ENCODE peak calls at places on chromosomes 16 and 17, in nine cellular contexts. One of them, this sample, is unnamed.

GRCh38 chr16:57134982-57135381 is 42.6 kb downstream of the CPNE2 start:
- DNase-seq in Calu3: no peak
- DNase-seq in cardiac muscle cell: no peak
- DNase-seq in AG09319: no peak
- DNase-seq in astrocyte of the spinal cord: no peak
- DNase-seq in AG04449: no peak
- DNase-seq in brain microvascular endothelial cell: no peak
- DNase-seq in AG10803: no peak
- DNase-seq in PC-9: no peak
- DNase-seq in this sample: no peak

GRCh38 chr16:12920739-12921138 is 19.3 kb downstream of the SHISA9 start:
- DNase-seq in Calu3: no peak
- DNase-seq in cardiac muscle cell: no peak
- DNase-seq in AG09319: no peak
- DNase-seq in astrocyte of the spinal cord: no peak
- DNase-seq in AG04449: no peak
- DNase-seq in brain microvascular endothelial cell: no peak
- DNase-seq in AG10803: no peak
- DNase-seq in PC-9: no peak
- DNase-seq in this sample: no peak

GRCh38 chr16:77993586-77993985 is 28.8 kb upstream of the CLEC3A start:
- DNase-seq in Calu3: no peak
- DNase-seq in cardiac muscle cell: no peak
- DNase-seq in AG09319: no peak
- DNase-seq in astrocyte of the spinal cord: peak; percentile 56
- DNase-seq in AG04449: no peak
- DNase-seq in brain microvascular endothelial cell: no peak
- DNase-seq in AG10803: peak; percentile 30
- DNase-seq in PC-9: no peak
- DNase-seq in this sample: no peak

GRCh38 chr16:75116081-75116910 is at the start of gene LDHD:
- DNase-seq in Calu3: peak; percentile 89
- DNase-seq in cardiac muscle cell: peak; percentile 57
- DNase-seq in AG09319: no peak
- DNase-seq in astrocyte of the spinal cord: peak; percentile 56
- DNase-seq in AG04449: no peak
- DNase-seq in brain microvascular endothelial cell: peak; percentile 41
- DNase-seq in AG10803: peak; percentile 62
- DNase-seq in PC-9: peak; percentile 70
- DNase-seq in this sample: no peak

GRCh38 chr17:78818152-78818846 is 22.3 kb downstream of the USP36 start:
- DNase-seq in Calu3: no peak
- DNase-seq in cardiac muscle cell: no peak
- DNase-seq in AG09319: no peak
- DNase-seq in astrocyte of the spinal cord: no peak
- DNase-seq in AG04449: no peak
- DNase-seq in brain microvascular endothelial cell: no peak
- DNase-seq in AG10803: no peak
- DNase-seq in PC-9: no peak
- DNase-seq in this sample: no peak

GRCh38 chr17:42879596-42879985 is 21.0 kb upstream of the G6PC1 start:
- DNase-seq in Calu3: no peak
- DNase-seq in cardiac muscle cell: peak; percentile 7
- DNase-seq in AG09319: no peak
- DNase-seq in astrocyte of the spinal cord: peak; percentile 6
- DNase-seq in AG04449: no peak
- DNase-seq in brain microvascular endothelial cell: peak; percentile 17
- DNase-seq in AG10803: peak; percentile 57
- DNase-seq in PC-9: no peak
- DNase-seq in this sample: no peak

GRCh38 chr17:17089796-17090641 is 47.8 kb downstream of the MPRIP start:
- DNase-seq in Calu3: no peak
- DNase-seq in cardiac muscle cell: no peak
- DNase-seq in AG09319: no peak
- DNase-seq in astrocyte of the spinal cord: no peak
- DNase-seq in AG04449: no peak
- DNase-seq in brain microvascular endothelial cell: no peak
- DNase-seq in AG10803: no peak
- DNase-seq in PC-9: no peak
- DNase-seq in this sample: no peak

GRCh38 chr16:4381072-4381934 is 9.7 kb downstream of the VASN start:
- DNase-seq in Calu3: no peak
- DNase-seq in cardiac muscle cell: no peak
- DNase-seq in AG09319: no peak
- DNase-seq in astrocyte of the spinal cord: no peak
- DNase-seq in AG04449: no peak
- DNase-seq in brain microvascular endothelial cell: no peak
- DNase-seq in AG10803: no peak
- DNase-seq in PC-9: no peak
- DNase-seq in this sample: no peak

GRCh38 chr17:37729905-37730304 is 15.0 kb downstream of the HNF1B start:
- DNase-seq in Calu3: peak; percentile 49
- DNase-seq in cardiac muscle cell: no peak
- DNase-seq in AG09319: no peak
- DNase-seq in astrocyte of the spinal cord: no peak
- DNase-seq in AG04449: no peak
- DNase-seq in brain microvascular endothelial cell: no peak
- DNase-seq in AG10803: no peak
- DNase-seq in PC-9: no peak
- DNase-seq in this sample: no peak

GRCh38 chr17:74527081-74527480 is 4.2 kb downstream of the CD300LB start:
- DNase-seq in Calu3: no peak
- DNase-seq in cardiac muscle cell: no peak
- DNase-seq in AG09319: no peak
- DNase-seq in astrocyte of the spinal cord: no peak
- DNase-seq in AG04449: no peak
- DNase-seq in brain microvascular endothelial cell: no peak
- DNase-seq in AG10803: no peak
- DNase-seq in PC-9: no peak
- DNase-seq in this sample: no peak

GRCh38 chr16:970766-971581 is at the start of gene LMF1:
- DNase-seq in Calu3: peak; percentile 98
- DNase-seq in cardiac muscle cell: peak; percentile 93
- DNase-seq in AG09319: peak; percentile 63
- DNase-seq in astrocyte of the spinal cord: peak; percentile 86
- DNase-seq in AG04449: peak; percentile 14
- DNase-seq in brain microvascular endothelial cell: peak; percentile 73
- DNase-seq in AG10803: peak; percentile 83
- DNase-seq in PC-9: peak; percentile 99
- DNase-seq in this sample: peak; percentile 97

GRCh38 chr16:11533588-11533987 is 53.1 kb downstream of the LITAF start:
- DNase-seq in Calu3: no peak
- DNase-seq in cardiac muscle cell: no peak
- DNase-seq in AG09319: no peak
- DNase-seq in astrocyte of the spinal cord: no peak
- DNase-seq in AG04449: no peak
- DNase-seq in brain microvascular endothelial cell: no peak
- DNase-seq in AG10803: no peak
- DNase-seq in PC-9: no peak
- DNase-seq in this sample: no peak

GRCh38 chr16:73010150-73010676 is 37.7 kb downstream of the ZFHX3 start:
- DNase-seq in Calu3: no peak
- DNase-seq in cardiac muscle cell: no peak
- DNase-seq in AG09319: no peak
- DNase-seq in astrocyte of the spinal cord: no peak
- DNase-seq in AG04449: no peak
- DNase-seq in brain microvascular endothelial cell: no peak
- DNase-seq in AG10803: no peak
- DNase-seq in PC-9: peak; percentile 30
- DNase-seq in this sample: no peak

GRCh38 chr17:37726891-37727780 is 17.7 kb downstream of the HNF1B start:
- DNase-seq in Calu3: peak; percentile 76
- DNase-seq in cardiac muscle cell: no peak
- DNase-seq in AG09319: no peak
- DNase-seq in astrocyte of the spinal cord: no peak
- DNase-seq in AG04449: no peak
- DNase-seq in brain microvascular endothelial cell: no peak
- DNase-seq in AG10803: no peak
- DNase-seq in PC-9: no peak
- DNase-seq in this sample: no peak

GRCh38 chr17:38317081-38317480 is 20.1 kb downstream of the MRPL45 start:
- DNase-seq in Calu3: no peak
- DNase-seq in cardiac muscle cell: no peak
- DNase-seq in AG09319: no peak
- DNase-seq in astrocyte of the spinal cord: no peak
- DNase-seq in AG04449: no peak
- DNase-seq in brain microvascular endothelial cell: no peak
- DNase-seq in AG10803: no peak
- DNase-seq in PC-9: no peak
- DNase-seq in this sample: no peak

GRCh38 chr17:55990332-55991006 is 162.8 kb upstream of the ANKFN1 start:
- DNase-seq in Calu3: no peak
- DNase-seq in cardiac muscle cell: no peak
- DNase-seq in AG09319: no peak
- DNase-seq in astrocyte of the spinal cord: no peak
- DNase-seq in AG04449: no peak
- DNase-seq in brain microvascular endothelial cell: no peak
- DNase-seq in AG10803: no peak
- DNase-seq in PC-9: no peak
- DNase-seq in this sample: no peak

GRCh38 chr16:9095171-9095570 is 3.7 kb downstream of the HAPSTR1 start:
- DNase-seq in Calu3: no peak
- DNase-seq in cardiac muscle cell: no peak
- DNase-seq in AG09319: no peak
- DNase-seq in astrocyte of the spinal cord: no peak
- DNase-seq in AG04449: no peak
- DNase-seq in brain microvascular endothelial cell: no peak
- DNase-seq in AG10803: no peak
- DNase-seq in PC-9: no peak
- DNase-seq in this sample: no peak

GRCh38 chr16:70453891-70454220 is 539 bp upstream of the FCSK start:
- DNase-seq in Calu3: peak; percentile 28
- DNase-seq in cardiac muscle cell: no peak
- DNase-seq in AG09319: no peak
- DNase-seq in astrocyte of the spinal cord: no peak
- DNase-seq in AG04449: no peak
- DNase-seq in brain microvascular endothelial cell: no peak
- DNase-seq in AG10803: peak; percentile 30
- DNase-seq in PC-9: no peak
- DNase-seq in this sample: no peak

GRCh38 chr17:62792122-62792800 is 15.9 kb downstream of the MARCHF10 start:
- DNase-seq in Calu3: peak; percentile 69
- DNase-seq in cardiac muscle cell: peak; percentile 62
- DNase-seq in AG09319: peak; percentile 72
- DNase-seq in astrocyte of the spinal cord: peak; percentile 97
- DNase-seq in AG04449: peak; percentile 93
- DNase-seq in brain microvascular endothelial cell: peak; percentile 99
- DNase-seq in AG10803: peak; percentile 92
- DNase-seq in PC-9: peak; percentile 67
- DNase-seq in this sample: no peak

GRCh38 chr16:30659507-30660423 is 1.5 kb downstream of the FBRS start:
- DNase-seq in Calu3: peak; percentile 67
- DNase-seq in cardiac muscle cell: no peak
- DNase-seq in AG09319: no peak
- DNase-seq in astrocyte of the spinal cord: peak; percentile 8
- DNase-seq in AG04449: no peak
- DNase-seq in brain microvascular endothelial cell: no peak
- DNase-seq in AG10803: peak; percentile 28
- DNase-seq in PC-9: peak; percentile 72
- DNase-seq in this sample: no peak
- TF ChIP-seq CTCF in Calu3: peak; percentile 11
- TF ChIP-seq CTCF in cardiac muscle cell: no peak
- TF ChIP-seq CTCF in AG09319: no peak
- TF ChIP-seq CTCF in astrocyte of the spinal cord: no peak
- TF ChIP-seq CTCF in AG04449: no peak
- TF ChIP-seq CTCF in brain microvascular endothelial cell: peak; percentile 22
- TF ChIP-seq CTCF in AG10803: peak; percentile 8
- TF ChIP-seq CTCF in PC-9: peak; percentile 32
- TF ChIP-seq CTCF in this sample: peak; percentile 21

GRCh38 chr17:77599699-77600098 is 358.8 kb upstream of the TNRC6C start:
- DNase-seq in Calu3: no peak
- DNase-seq in cardiac muscle cell: no peak
- DNase-seq in AG09319: no peak
- DNase-seq in astrocyte of the spinal cord: no peak
- DNase-seq in AG04449: no peak
- DNase-seq in brain microvascular endothelial cell: no peak
- DNase-seq in AG10803: no peak
- DNase-seq in PC-9: no peak
- DNase-seq in this sample: no peak

GRCh38 chr17:77598241-77598620 is 360.3 kb upstream of the TNRC6C start:
- DNase-seq in Calu3: no peak
- DNase-seq in cardiac muscle cell: no peak
- DNase-seq in AG09319: no peak
- DNase-seq in astrocyte of the spinal cord: no peak
- DNase-seq in AG04449: no peak
- DNase-seq in brain microvascular endothelial cell: no peak
- DNase-seq in AG10803: no peak
- DNase-seq in PC-9: no peak
- DNase-seq in this sample: no peak

GRCh38 chr17:77594416-77595209 is 363.9 kb upstream of the TNRC6C start:
- DNase-seq in Calu3: no peak
- DNase-seq in cardiac muscle cell: no peak
- DNase-seq in AG09319: no peak
- DNase-seq in astrocyte of the spinal cord: no peak
- DNase-seq in AG04449: no peak
- DNase-seq in brain microvascular endothelial cell: no peak
- DNase-seq in AG10803: no peak
- DNase-seq in PC-9: no peak
- DNase-seq in this sample: no peak

GRCh38 chr17:77597421-77598240 is 360.9 kb upstream of the TNRC6C start:
- DNase-seq in Calu3: no peak
- DNase-seq in cardiac muscle cell: no peak
- DNase-seq in AG09319: no peak
- DNase-seq in astrocyte of the spinal cord: no peak
- DNase-seq in AG04449: no peak
- DNase-seq in brain microvascular endothelial cell: no peak
- DNase-seq in AG10803: no peak
- DNase-seq in PC-9: no peak
- DNase-seq in this sample: no peak

GRCh38 chr17:77596491-77597420 is 361.7 kb upstream of the TNRC6C start:
- DNase-seq in Calu3: no peak
- DNase-seq in cardiac muscle cell: no peak
- DNase-seq in AG09319: no peak
- DNase-seq in astrocyte of the spinal cord: no peak
- DNase-seq in AG04449: no peak
- DNase-seq in brain microvascular endothelial cell: no peak
- DNase-seq in AG10803: no peak
- DNase-seq in PC-9: no peak
- DNase-seq in this sample: no peak
- TF ChIP-seq CTCF in Calu3: no peak
- TF ChIP-seq CTCF in cardiac muscle cell: no peak
- TF ChIP-seq CTCF in AG09319: no peak
- TF ChIP-seq CTCF in astrocyte of the spinal cord: no peak
- TF ChIP-seq CTCF in AG04449: no peak
- TF ChIP-seq CTCF in brain microvascular endothelial cell: no peak
- TF ChIP-seq CTCF in AG10803: no peak
- TF ChIP-seq CTCF in PC-9: no peak
- TF ChIP-seq CTCF in this sample: no peak

GRCh38 chr17:40548982-40549680 is 16.1 kb downstream of the CCR7 start:
- DNase-seq in Calu3: peak; percentile 94
- DNase-seq in cardiac muscle cell: peak; percentile 85
- DNase-seq in AG09319: peak; percentile 93
- DNase-seq in astrocyte of the spinal cord: peak; percentile 94
- DNase-seq in AG04449: peak; percentile 77
- DNase-seq in brain microvascular endothelial cell: peak; percentile 88
- DNase-seq in AG10803: peak; percentile 90
- DNase-seq in PC-9: peak; percentile 48
- DNase-seq in this sample: peak; percentile 8
- TF ChIP-seq CTCF in Calu3: no peak
- TF ChIP-seq CTCF in cardiac muscle cell: no peak
- TF ChIP-seq CTCF in AG09319: no peak
- TF ChIP-seq CTCF in astrocyte of the spinal cord: no peak
- TF ChIP-seq CTCF in AG04449: no peak
- TF ChIP-seq CTCF in brain microvascular endothelial cell: no peak
- TF ChIP-seq CTCF in AG10803: no peak
- TF ChIP-seq CTCF in PC-9: no peak
- TF ChIP-seq CTCF in this sample: no peak

GRCh38 chr16:19410435-19411153 is 7.1 kb upstream of the TMC5 start:
- DNase-seq in Calu3: peak; percentile 85
- DNase-seq in cardiac muscle cell: peak; percentile 6
- DNase-seq in AG09319: no peak
- DNase-seq in astrocyte of the spinal cord: no peak
- DNase-seq in AG04449: no peak
- DNase-seq in brain microvascular endothelial cell: no peak
- DNase-seq in AG10803: no peak
- DNase-seq in PC-9: peak; percentile 78
- DNase-seq in this sample: peak; percentile 53
- TF ChIP-seq CTCF in Calu3: no peak
- TF ChIP-seq CTCF in cardiac muscle cell: peak; percentile 19
- TF ChIP-seq CTCF in AG09319: no peak
- TF ChIP-seq CTCF in astrocyte of the spinal cord: peak; percentile 21
- TF ChIP-seq CTCF in AG04449: no peak
- TF ChIP-seq CTCF in brain microvascular endothelial cell: no peak
- TF ChIP-seq CTCF in AG10803: peak; percentile 6
- TF ChIP-seq CTCF in PC-9: peak; percentile 49
- TF ChIP-seq CTCF in this sample: peak; percentile 49